ENCODE peak calls at places on chromosomes 11 and 22, in five cellular contexts. D is endodermal cell, Q is IMR-90, H is progenitor cell of endocrine pancreas, T is right lobe of liver. F is an unnamed sample.

GRCh38 chr11:113644605-113645004 is 61.5 kb downstream of the TMPRSS5 start:
- DNase-seq in D (no peak), Q (no peak), H (no peak), T (no peak), F (no peak)

GRCh38 chr11:6693342-6694228 is 10.4 kb upstream of the MRPL17 start:
- DNase-seq in D (no peak), Q (peak; percentile 84), H (no peak), T (no peak), F (no peak)

GRCh38 chr11:47768090-47768620 is 1.0 kb upstream of the FNBP4 start:
- DNase-seq in D (peak; percentile 64), Q (peak; percentile 61), H (no peak), T (peak; percentile 64), F (peak; percentile 39)

GRCh38 chr11:9726313-9727022 is 62.6 kb downstream of the SWAP70 start:
- DNase-seq in D (no peak), Q (peak; percentile 88), H (no peak), T (no peak), F (no peak)

GRCh38 chr11:65773784-65774411 is 6.9 kb downstream of the AP5B1 start:
- DNase-seq in D (no peak), Q (no peak), H (no peak), T (no peak), F (no peak)

GRCh38 chr11:17744151-17744940 is 9.8 kb downstream of the KCNC1 start:
- DNase-seq in D (no peak), Q (peak; percentile 34), H (no peak), T (peak; percentile 31), F (no peak)

GRCh38 chr11:72136677-72137255 is 1.2 kb downstream of the FOLR3 start:
- DNase-seq in D (no peak), Q (no peak), H (no peak), T (no peak), F (no peak)

GRCh38 chr11:33613404-33613803 is 87.2 kb downstream of the C11orf91 start:
- DNase-seq in D (no peak), Q (no peak), H (no peak), T (no peak), F (no peak)

GRCh38 chr11:71364176-71364671 is 84.0 kb downstream of the DHCR7 start:
- DNase-seq in D (no peak), Q (no peak), H (no peak), T (no peak), F (no peak)

GRCh38 chr11:12979928-12980689 is 29.0 kb upstream of the RASSF10 start:
- DNase-seq in D (no peak), Q (no peak), H (no peak), T (no peak), F (no peak)

GRCh38 chr11:32561835-32562234 is 21.8 kb upstream of the EIF3M start:
- DNase-seq in D (no peak), Q (no peak), H (no peak), T (no peak), F (no peak)

GRCh38 chr22:17846326-17846992 is 72.2 kb upstream of the BID start:
- DNase-seq in D (no peak), Q (no peak), H (no peak), T (no peak), F (no peak)

GRCh38 chr11:6657346-6657745 is 1.7 kb upstream of the DCHS1 start:
- DNase-seq in D (no peak), Q (peak; percentile 28), H (no peak), T (no peak), F (no peak)

GRCh38 chr11:38788591-38788990 is 2190.6 kb upstream of the RAG2 start:
- DNase-seq in D (no peak), Q (no peak), H (no peak), T (no peak), F (no peak)

GRCh38 chr11:118791961-118792578 is 1.1 kb upstream of the DDX6 start:
- DNase-seq in D (peak; percentile 77), Q (no peak), H (peak; percentile 14), T (peak; percentile 70), F (no peak)

GRCh38 chr11:65298131-65298535 is 16.5 kb upstream of the CDC42EP2 start:
- DNase-seq in D (no peak), Q (peak; percentile 78), H (no peak), T (peak; percentile 90), F (no peak)

GRCh38 chr11:95924414-95924760 is 480 bp upstream of the MTMR2 start:
- DNase-seq in D (no peak), Q (peak; percentile 48), H (no peak), T (no peak), F (no peak)

GRCh38 chr11:131767421-131767820 is 397.0 kb downstream of the NTM start:
- DNase-seq in D (no peak), Q (peak; percentile 74), H (no peak), T (no peak), F (no peak)

GRCh38 chr22:29734429-29734828 is 14.6 kb downstream of the CABP7 start:
- DNase-seq in D (no peak), Q (no peak), H (no peak), T (no peak), F (no peak)

GRCh38 chr22:28736296-28737155 is 5.1 kb downstream of the CHEK2 start:
- DNase-seq in D (peak; percentile 61), Q (no peak), H (no peak), T (no peak), F (no peak)

GRCh38 chr11:7480132-7480531 is 5.2 kb upstream of the OLFML1 start:
- DNase-seq in D (no peak), Q (no peak), H (no peak), T (no peak), F (no peak)

GRCh38 chr11:12683857-12684256 is 9.6 kb downstream of the TEAD1 start:
- DNase-seq in D (no peak), Q (no peak), H (no peak), T (no peak), F (no peak)

GRCh38 chr22:17303840-17304779 is 65.2 kb upstream of the CECR2 start:
- DNase-seq in D (no peak), Q (no peak), H (no peak), T (no peak), F (no peak)

GRCh38 chr11:122422707-122423106 is 232.8 kb upstream of the UBASH3B start:
- DNase-seq in D (no peak), Q (peak; percentile 31), H (no peak), T (no peak), F (no peak)

DNA sequence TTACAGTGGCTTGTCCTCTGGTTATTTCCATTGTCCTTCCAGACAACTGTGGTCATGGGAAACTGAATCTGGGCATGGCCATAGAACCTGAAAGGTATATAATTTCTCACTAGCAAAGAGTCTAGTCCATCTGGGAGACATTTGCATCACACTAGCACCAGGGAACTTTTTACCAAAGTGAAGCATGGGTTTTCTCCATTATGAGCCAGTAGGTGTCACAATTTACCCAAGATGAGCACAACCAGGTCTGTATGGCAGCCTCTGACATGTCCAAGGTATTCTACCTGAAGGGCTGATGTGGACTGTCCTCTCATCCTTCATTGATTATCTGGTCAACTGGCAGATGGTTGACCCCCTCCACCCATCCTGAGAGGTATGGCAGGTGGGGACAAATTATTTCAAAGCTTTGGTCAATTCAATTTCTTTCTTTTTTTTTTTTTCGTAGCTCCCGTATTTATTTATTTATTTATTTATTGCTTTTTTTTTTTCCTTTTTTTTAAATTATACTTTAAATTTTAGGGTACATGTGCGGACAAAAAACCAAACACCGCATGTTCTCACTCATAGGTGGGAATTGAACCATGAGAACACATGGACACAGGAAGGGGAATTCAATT is 425.9 kb downstream of the TMEM135 start:
- DNase-seq in D (peak; percentile 70), Q (peak; percentile 36), H (no peak), T (no peak), F (peak; percentile 3)
- TF ChIP-seq CTCF in D (peak; percentile 86), Q (peak; percentile 47), H (peak; percentile 51), T (no peak), F (peak; percentile 69)

GRCh38 chr11:15158351-15159015 is 43.8 kb downstream of the INSC start:
- DNase-seq in D (no peak), Q (peak; percentile 88), H (no peak), T (no peak), F (no peak)

GRCh38 chr11:15157181-15157580 is 42.5 kb downstream of the INSC start:
- DNase-seq in D (no peak), Q (peak; percentile 93), H (no peak), T (no peak), F (no peak)

GRCh38 chr11:15157738-15158137 is 43.0 kb downstream of the INSC start:
- DNase-seq in D (no peak), Q (no peak), H (no peak), T (no peak), F (no peak)

GRCh38 chr11:15161746-15162145 is 47.0 kb downstream of the INSC start:
- DNase-seq in D (no peak), Q (peak; percentile 42), H (no peak), T (no peak), F (no peak)

DNA sequence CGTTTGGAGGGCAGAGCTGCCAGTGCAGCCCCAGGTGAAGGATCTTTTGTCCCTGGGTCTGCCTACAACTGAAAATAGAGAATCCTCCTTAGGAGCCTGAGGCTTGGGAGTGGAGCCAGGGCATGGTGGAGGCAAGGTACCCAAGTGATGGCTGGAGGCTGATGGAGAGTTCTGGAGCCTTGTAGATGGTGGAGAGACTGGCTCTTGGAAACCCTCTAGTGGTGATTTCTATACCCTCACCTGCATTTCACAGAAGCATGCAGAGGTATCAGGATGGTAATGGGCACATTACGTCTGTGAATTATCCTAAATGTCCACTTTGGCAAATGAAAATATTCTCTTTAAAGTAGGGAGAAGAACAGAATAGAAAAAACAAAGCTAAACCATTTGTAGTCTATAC is 44.4 kb downstream of the INSC start:
- DNase-seq in D (peak; percentile 61), Q (peak; percentile 49), H (no peak), T (no peak), F (no peak)
- TF ChIP-seq CTCF in D (peak; percentile 84), Q (peak; percentile 58), H (peak; percentile 57), T (peak; percentile 35), F (peak; percentile 63)

GRCh38 chr22:31870890-31871289 is 73.4 kb upstream of the YWHAH start:
- DNase-seq in D (no peak), Q (peak; percentile 83), H (no peak), T (no peak), F (no peak)
- TF ChIP-seq CTCF in D (no peak), Q (peak; percentile 31), H (no peak), T (no peak), F (no peak)

GRCh38 chr11:36469063-36469462 is 41.0 kb downstream of the TRAF6 start:
- DNase-seq in D (peak; percentile 95), Q (no peak), H (no peak), T (no peak), F (no peak)
- TF ChIP-seq CTCF in D (peak; percentile 83), Q (peak; percentile 34), H (peak; percentile 17), T (no peak), F (peak; percentile 29)

DNA sequence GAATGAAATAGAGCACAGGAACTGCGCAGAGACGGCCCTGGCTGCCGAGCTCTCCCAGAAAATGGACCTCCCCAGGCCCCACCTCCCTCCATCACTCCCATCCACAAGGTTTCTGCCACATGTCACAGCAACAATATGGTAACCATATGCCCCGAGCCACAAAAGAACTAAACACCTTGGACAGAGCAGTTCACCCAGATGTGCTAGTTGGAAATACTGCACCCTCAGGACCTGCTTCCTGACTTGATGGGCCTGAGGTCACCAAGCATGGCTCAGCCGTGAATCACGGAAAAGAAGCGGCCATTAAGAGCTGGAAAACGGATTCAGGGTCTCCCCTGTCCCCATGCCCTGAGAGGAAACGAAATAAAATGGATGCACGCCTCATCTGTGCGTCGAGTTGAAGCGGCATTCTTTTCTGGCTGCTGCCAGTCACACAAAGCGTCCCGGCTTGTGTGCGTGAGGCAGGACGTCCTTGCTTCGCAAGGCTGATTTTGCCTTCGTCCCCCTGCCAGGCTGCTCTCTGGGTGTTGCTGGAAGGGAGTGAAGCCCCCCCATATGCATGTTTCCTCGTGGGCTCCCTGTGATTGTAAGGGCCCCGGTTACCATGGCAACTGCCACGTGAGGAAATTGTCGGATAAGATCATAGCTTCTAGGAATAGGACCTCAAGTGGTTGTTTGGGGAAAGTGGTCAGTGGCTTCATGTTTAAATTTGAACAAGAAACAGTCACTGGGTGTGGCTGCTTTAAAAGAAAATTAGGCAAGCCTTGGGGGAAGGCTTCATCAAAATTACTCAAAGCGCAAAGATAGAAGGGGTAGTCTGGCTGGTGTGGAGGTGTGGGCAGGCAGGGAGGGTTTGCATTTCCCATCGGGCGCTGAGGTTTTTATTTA is 51.7 kb downstream of the FLI1 start:
- DNase-seq in D (no peak), Q (peak; percentile 27), H (no peak), T (no peak), F (no peak)
- TF ChIP-seq CTCF in D (no peak), Q (no peak), H (no peak), T (no peak), F (no peak)